ENCODE peak calls at places on chromosomes 1 and 21, in four cellular contexts. H is psoas muscle, L is GM23338, T is aorta. R is an unnamed sample.

GRCh38 chr1:41486892-41487728 is 2.6 kb upstream of the EDN2 start:
- DNase-seq in L (peak; percentile 45), H (peak; percentile 17), T (no peak), R (no peak)

GRCh38 chr1:173580081-173580480 is 22.8 kb downstream of the SLC9C2 start:
- DNase-seq in H (no peak), L (no peak), T (no peak), R (no peak)

GRCh38 chr1:178060789-178061556 is 32.9 kb upstream of the RASAL2 start:
- DNase-seq in H (no peak), T (no peak), L (peak; percentile 61), R (peak; percentile 70)

GRCh38 chr1:25856856-25857255 is 2.4 kb downstream of the AUNIP start:
- DNase-seq in T (no peak), L (no peak), H (no peak), R (no peak)

GRCh38 chr1:119702384-119702783 is 9.3 kb upstream of the PHGDH start:
- DNase-seq in T (no peak), L (no peak), H (no peak), R (peak; percentile 45)

GRCh38 chr1:221031015-221031889 is 152.0 kb downstream of the HLX start:
- DNase-seq in T (no peak), H (no peak), L (no peak), R (no peak)

GRCh38 chr1:87795615-87796337 is 467.1 kb downstream of the LMO4 start:
- DNase-seq in H (no peak), L (no peak), T (no peak), R (no peak)

GRCh38 chr1:27098447-27099153 is 56.3 kb downstream of the SLC9A1 start:
- DNase-seq in T (no peak), H (no peak), L (no peak), R (no peak)

GRCh38 chr1:234539666-234540403 is 60.9 kb upstream of the TARBP1 start:
- DNase-seq in H (no peak), L (no peak), T (no peak), R (no peak)

GRCh38 chr1:48203287-48203900 is 19.1 kb upstream of the SLC5A9 start:
- DNase-seq in L (peak; percentile 71), H (no peak), T (no peak), R (no peak)

GRCh38 chr1:171901245-171901644 is 59.9 kb downstream of the DNM3 start:
- DNase-seq in T (no peak), L (no peak), H (no peak), R (no peak)

GRCh38 chr21:42038826-42039425 is 28.8 kb upstream of the ZBTB21 start:
- DNase-seq in T (no peak), L (no peak), H (no peak), R (peak; percentile 62)

GRCh38 chr21:38742580-38743260 is 63.0 kb upstream of the ETS2 start:
- DNase-seq in L (no peak), H (no peak), T (no peak), R (no peak)

GRCh38 chr21:43948740-43949498 is 63.2 kb upstream of the TRAPPC10 start:
- DNase-seq in T (no peak), L (no peak), H (peak; percentile 0), R (no peak)

GRCh38 chr1:202952818-202953217 is 5.3 kb downstream of the ADIPOR1 start:
- DNase-seq in L (no peak), T (no peak), H (no peak), R (peak; percentile 25)

GRCh38 chr21:31559368-31560119 is 99.9 kb upstream of the SOD1 start:
- DNase-seq in H (peak; percentile 87), L (peak; percentile 99), T (peak; percentile 93), R (peak; percentile 88)

GRCh38 chr1:209791920-209792319 is 7.6 kb upstream of the C1orf74 start:
- DNase-seq in H (no peak), L (no peak), T (no peak), R (no peak)

GRCh38 chr1:47181955-47182680 is 7.7 kb downstream of the PDZK1IP1 start:
- DNase-seq in T (peak; percentile 24), H (no peak), L (no peak), R (no peak)

GRCh38 chr1:240029418-240029817 is 62.3 kb upstream of the FMN2 start:
- DNase-seq in H (no peak), L (peak; percentile 6), T (no peak), R (peak; percentile 8)

GRCh38 chr1:208042868-208043267 is 131.9 kb upstream of the CD34 start:
- DNase-seq in L (no peak), H (no peak), T (no peak), R (no peak)

GRCh38 chr1:147591246-147591891 is 50.1 kb downstream of the BCL9 start:
- DNase-seq in H (no peak), T (no peak), L (no peak), R (no peak)
- H3K27me3 ChIP-seq in H (no peaks in the 10 kb centered on the region), T (no peaks in the 10 kb centered on the region), L (peaks cover 95% of the 10 kb centered on the region), R (peaks cover 4% of the 10 kb centered on the region)

GRCh38 chr1:37472281-37472680 is 2.1 kb upstream of the ZC3H12A start:
- DNase-seq in H (no peak), T (no peak), L (no peak), R (no peak)

GRCh38 chr1:37472994-37473393 is 1.4 kb upstream of the ZC3H12A start:
- DNase-seq in L (no peak), T (no peak), H (no peak), R (no peak)

GRCh38 chr1:37474051-37474696 is at the start of gene ZC3H12A:
- DNase-seq in H (peak; percentile 94), L (peak; percentile 91), T (peak; percentile 97), R (peak; percentile 84)

GRCh38 chr1:37473431-37474050 is 839 bp upstream of the ZC3H12A start:
- DNase-seq in H (peak; percentile 15), L (no peak), T (no peak), R (no peak)

GRCh38 chr1:37471345-37472231 is 2.8 kb upstream of the ZC3H12A start:
- DNase-seq in H (peak; percentile 84), L (peak; percentile 64), T (peak; percentile 93), R (peak; percentile 95)
- H3K4me3 ChIP-seq in H (peak overlapping the region; percentile 55), L (no peak overlapping the region), T (no peak overlapping the region), R (peak overlapping the region; percentile 2)

DNA sequence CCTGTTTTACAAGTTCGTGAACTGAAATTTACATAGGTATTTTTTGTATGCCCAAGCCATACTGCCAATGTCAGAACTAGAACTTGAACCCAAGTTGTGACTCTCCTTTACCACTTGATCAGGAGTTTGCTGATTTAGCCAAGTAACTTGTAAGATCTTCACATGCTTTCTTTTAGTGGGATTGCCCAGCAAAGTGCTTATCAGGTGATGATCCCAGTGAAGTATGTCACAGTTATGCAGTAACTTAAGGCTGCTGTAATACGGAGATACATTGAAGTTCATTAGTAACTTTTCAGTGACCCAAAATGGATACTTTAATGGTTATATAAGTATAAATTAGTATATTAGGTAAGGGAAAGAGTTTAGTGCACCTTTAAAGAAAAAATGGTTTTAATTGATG is 3.8 kb downstream of the SRSF11 start:
- DNase-seq in L (no peak), T (no peak), H (no peak), R (no peak)
- H3K36me3 ChIP-seq in L (peaks cover 31% of the 10 kb centered on the region), T (no peaks in the 10 kb centered on the region), H (peaks cover 55% of the 10 kb centered on the region), R (peaks cover 75% of the 10 kb centered on the region)

DNA sequence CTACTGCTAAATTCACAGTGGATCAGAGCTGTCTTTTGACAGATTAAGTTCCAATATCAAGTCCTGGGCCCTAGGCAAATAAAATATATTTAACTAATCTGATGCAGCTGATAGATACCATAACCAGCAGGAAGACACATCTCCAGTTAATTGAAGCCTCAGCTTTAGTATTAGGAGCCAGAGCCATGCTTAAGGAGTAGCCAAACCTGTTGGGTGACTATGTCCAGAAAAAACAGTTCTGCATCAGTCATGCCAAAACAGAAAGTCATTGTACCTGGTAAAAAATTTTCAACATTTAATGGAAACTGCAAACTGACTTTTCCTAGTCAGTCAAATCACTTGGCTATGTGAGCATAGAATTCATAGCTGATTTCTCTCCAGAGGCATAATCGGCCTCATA is 200.5 kb upstream of the RUNX1 start:
- DNase-seq in L (no peak), T (no peak), H (no peak), R (no peak)
- H3K27me3 ChIP-seq in L (no peaks in the 10 kb centered on the region), T (no peaks in the 10 kb centered on the region), H (no peaks in the 10 kb centered on the region), R (no peaks in the 10 kb centered on the region)

GRCh38 chr1:99704356-99704816 is 58.5 kb downstream of the PALMD start:
- DNase-seq in H (no peak), T (no peak), L (no peak), R (peak; percentile 29)
- H3K4me3 ChIP-seq in H (no peak overlapping the region), T (no peak overlapping the region), L (no peak overlapping the region), R (no peak overlapping the region)

GRCh38 chr1:183905497-183905896 is 100.6 kb downstream of the RGL1 start:
- DNase-seq in T (no peak), L (no peak), H (no peak), R (no peak)
- H3K36me3 ChIP-seq in T (no peaks in the 10 kb centered on the region), L (no peaks in the 10 kb centered on the region), H (peaks cover 43% of the 10 kb centered on the region), R (no peaks in the 10 kb centered on the region)

GRCh38 chr1:37748563-37748962 is 16.4 kb downstream of the EPHA10 start:
- DNase-seq in H (no peak), L (no peak), T (no peak), R (no peak)
- H3K27me3 ChIP-seq in H (no peaks in the 10 kb centered on the region), L (peaks cover 38% of the 10 kb centered on the region), T (peaks cover 2% of the 10 kb centered on the region), R (peaks cover 32% of the 10 kb centered on the region)

GRCh38 chr1:36187800-36188593 is 32.0 kb downstream of the MAP7D1 start:
- DNase-seq in H (peak; percentile 85), T (peak; percentile 91), L (peak; percentile 94), R (peak; percentile 88)
- H3K4me3 ChIP-seq in H (peak overlapping the region; percentile 22), T (no peak overlapping the region), L (peak overlapping the region; percentile 36), R (no peak overlapping the region)

R was measured in MG63.